ENCODE peak calls at places on chromosomes 11 and 22, in seven cellular contexts. I is H9, R is type B pancreatic cell, D is pancreas, C is fibroblast of lung, G is AG10803, E is Caco-2. M is an unnamed sample.

GRCh38 chr11:93741882-93742226 is 382 bp downstream of the C11orf54 start:
- DNase-seq in I (no peak), R (no peak), D (no peak), C (peak; percentile 67), G (peak; percentile 66), E (peak; percentile 88), M (no peak)

GRCh38 chr22:41094036-41094435 is 1.6 kb downstream of the EP300 start:
- DNase-seq in I (no peak), R (no peak), D (no peak), C (peak; percentile 40), G (peak; percentile 24), E (no peak), M (no peak)

GRCh38 chr11:45252134-45252856 is 33.8 kb downstream of the SYT13 start:
- DNase-seq in I (peak; percentile 92), R (peak; percentile 73), D (peak; percentile 85), C (peak; percentile 19), G (peak; percentile 49), E (peak; percentile 67), M (no peak)

GRCh38 chr11:95937358-95937757 is 13.5 kb upstream of the MTMR2 start:
- DNase-seq in I (no peak), R (no peak), D (no peak), C (peak; percentile 37), G (peak; percentile 29), E (no peak), M (no peak)

GRCh38 chr22:39991164-39991860 is 3.4 kb upstream of the FAM83F start:
- DNase-seq in I (no peak), R (no peak), D (no peak), C (no peak), G (no peak), E (no peak), M (no peak)

GRCh38 chr11:125242141-125242780 is 77.7 kb downstream of the PKNOX2 start:
- DNase-seq in I (no peak), R (no peak), D (no peak), C (no peak), G (no peak), E (no peak), M (no peak)

GRCh38 chr11:131980878-131981668 is 610.7 kb downstream of the NTM start:
- DNase-seq in I (no peak), R (no peak), D (no peak), C (no peak), G (peak; percentile 55), E (no peak), M (no peak)

GRCh38 chr11:3046190-3046589 is 11.0 kb downstream of the CARS1 start:
- DNase-seq in I (peak; percentile 50), R (no peak), D (peak; percentile 42), C (no peak), G (no peak), E (no peak), M (no peak)

GRCh38 chr22:27045103-27045940 is 387.9 kb downstream of the MIAT start:
- DNase-seq in I (no peak), R (no peak), D (no peak), C (peak; percentile 7), G (peak; percentile 46), E (no peak), M (no peak)

GRCh38 chr11:2860636-2861035 is 24.9 kb downstream of the CDKN1C start:
- DNase-seq in I (no peak), R (no peak), D (peak; percentile 45), C (peak; percentile 52), G (no peak), E (peak; percentile 70), M (no peak)

GRCh38 chr22:44389926-44390925 is 77.5 kb upstream of the SHISAL1 start:
- DNase-seq in I (no peak), R (no peak), D (no peak), C (no peak), G (no peak), E (peak; percentile 7), M (no peak)

GRCh38 chr22:47062126-47062525 is 299.7 kb downstream of the TBC1D22A start:
- DNase-seq in I (peak; percentile 15), R (no peak), D (peak; percentile 68), C (no peak), G (no peak), E (peak; percentile 4), M (no peak)

GRCh38 chr22:45218974-45219373 is 21.7 kb downstream of the KIAA0930 start:
- DNase-seq in I (no peak), R (no peak), D (no peak), C (no peak), G (peak; percentile 38), E (no peak), M (no peak)

GRCh38 chr11:17779861-17780594 is 45.4 kb downstream of the KCNC1 start:
- DNase-seq in I (no peak), R (no peak), D (no peak), C (no peak), G (no peak), E (no peak), M (no peak)

GRCh38 chr22:26471522-26471921 is 12.1 kb downstream of the HPS4 start:
- DNase-seq in I (no peak), R (no peak), D (no peak), C (peak; percentile 29), G (peak; percentile 76), E (no peak), M (no peak)

GRCh38 chr22:16654882-16655281 is 62.3 kb upstream of the CCT8L2 start:
- DNase-seq in I (no peak), R (no peak), D (no peak), C (no peak), G (no peak), E (no peak), M (no peak)

GRCh38 chr11:57775474-57775873 is 13.9 kb downstream of the CTNND1 start:
- DNase-seq in I (no peak), R (no peak), D (no peak), C (no peak), G (no peak), E (no peak), M (no peak)

GRCh38 chr11:133836076-133836548 is 9.2 kb downstream of the SPATA19 start:
- DNase-seq in I (no peak), R (no peak), D (no peak), C (no peak), G (no peak), E (no peak), M (no peak)

GRCh38 chr11:133833101-133833898 is 12.0 kb downstream of the SPATA19 start:
- DNase-seq in I (no peak), R (no peak), D (peak; percentile 76), C (no peak), G (no peak), E (no peak), M (peak; percentile 84)

GRCh38 chr11:133834399-133835257 is 10.7 kb downstream of the SPATA19 start:
- DNase-seq in I (no peak), R (no peak), D (no peak), C (no peak), G (no peak), E (no peak), M (peak; percentile 57)

GRCh38 chr11:133833899-133834296 is 11.4 kb downstream of the SPATA19 start:
- DNase-seq in I (no peak), R (no peak), D (no peak), C (no peak), G (no peak), E (no peak), M (peak; percentile 64)

DNA sequence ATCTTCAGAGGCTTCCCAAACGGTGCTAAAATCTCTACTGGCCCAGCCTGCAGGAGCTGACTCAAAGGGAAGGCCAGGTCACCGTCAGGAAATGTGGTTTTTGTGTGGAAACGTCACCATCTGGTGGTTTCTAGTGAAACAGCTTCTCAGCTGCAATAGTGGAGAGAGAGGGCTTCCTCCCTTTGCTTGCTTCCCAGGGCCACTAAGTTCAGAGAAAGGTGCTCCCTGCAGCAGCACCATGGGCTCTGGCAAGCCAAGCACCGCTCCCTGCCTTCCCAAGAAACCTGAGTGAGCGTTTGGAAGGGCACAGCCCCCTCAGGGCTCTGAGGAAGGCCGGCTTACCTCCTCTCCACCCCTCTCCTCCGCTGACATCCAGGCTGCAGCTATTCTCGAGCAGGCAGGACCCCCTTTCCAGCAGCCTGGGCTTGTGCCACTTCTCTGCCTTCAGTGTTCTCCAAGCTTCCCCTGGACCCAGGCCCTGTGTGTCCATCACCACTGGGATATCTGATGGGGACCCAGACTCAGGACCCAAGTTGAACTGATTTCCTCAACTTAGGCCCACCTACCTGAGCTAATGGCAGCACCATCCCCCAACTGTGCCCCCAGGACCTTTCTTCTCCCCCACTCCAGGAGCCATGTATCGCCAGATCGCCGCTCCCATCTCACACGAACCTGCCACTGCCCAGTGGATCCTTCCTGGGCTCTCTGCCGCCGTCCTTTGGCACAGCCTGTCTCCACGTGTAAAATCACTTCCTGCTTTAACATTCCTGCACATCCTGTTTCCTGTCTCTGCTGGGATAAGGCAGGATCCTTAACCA is 9.8 kb downstream of the SPATA19 start:
- DNase-seq in I (peak; percentile 82), R (no peak), D (no peak), C (peak; percentile 50), G (peak; percentile 50), E (peak; percentile 76), M (peak; percentile 77)
- TF ChIP-seq CTCF in I (peak; percentile 83), R (peak; percentile 85), D (peak; percentile 19), C (peak; percentile 55), G (peak; percentile 69), E (peak; percentile 81), M (peak; percentile 66)

GRCh38 chr11:70145025-70145529 is 58.0 kb upstream of the FADD start:
- DNase-seq in I (no peak), R (no peak), D (no peak), C (no peak), G (no peak), E (no peak), M (no peak)
- TF ChIP-seq CTCF in I (no peak), R (no peak), D (no peak), C (no peak), G (no peak), E (no peak), M (no peak)

DNA sequence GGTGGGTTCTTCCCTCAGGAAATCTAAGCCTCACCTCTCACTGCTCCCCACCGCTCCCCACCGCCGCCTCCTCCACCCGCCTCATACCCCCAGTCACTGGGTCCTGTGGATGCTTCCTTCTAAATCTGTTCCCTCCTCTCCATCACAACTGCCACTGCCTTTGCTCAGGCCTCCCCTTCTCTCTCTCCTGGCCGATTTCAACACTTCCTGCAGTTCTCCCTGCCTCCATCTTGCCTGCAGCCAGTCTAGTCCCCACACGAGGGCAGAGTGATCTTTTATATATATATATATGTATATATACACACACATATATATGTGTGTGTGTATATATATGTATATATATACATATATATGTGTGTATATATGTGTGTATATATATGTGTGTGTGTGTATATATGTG is 27.8 kb downstream of the CREB3L1 start:
- DNase-seq in I (no peak), R (no peak), D (no peak), C (peak; percentile 60), G (no peak), E (no peak), M (no peak)
- TF ChIP-seq CTCF in I (no peak), R (peak; percentile 17), D (no peak), C (peak; percentile 38), G (peak; percentile 30), E (no peak), M (no peak)

GRCh38 chr11:1852885-1853284 is at the start of gene LSP1:
- DNase-seq in I (no peak), R (no peak), D (peak; percentile 77), C (no peak), G (no peak), E (no peak), M (no peak)

GRCh38 chr11:1852271-1852877 is 510 bp upstream of the LSP1 start:
- DNase-seq in I (no peak), R (no peak), D (no peak), C (no peak), G (no peak), E (no peak), M (no peak)

GRCh38 chr11:1854949-1855885 is 2.3 kb downstream of the LSP1 start:
- DNase-seq in I (no peak), R (no peak), D (peak; percentile 76), C (no peak), G (no peak), E (no peak), M (no peak)

GRCh38 chr11:1854132-1854948 is 1.5 kb downstream of the LSP1 start:
- DNase-seq in I (no peak), R (no peak), D (peak; percentile 55), C (no peak), G (no peak), E (no peak), M (no peak)

GRCh38 chr11:1853376-1854131 is 670 bp downstream of the LSP1 start:
- DNase-seq in I (no peak), R (no peak), D (peak; percentile 73), C (no peak), G (no peak), E (no peak), M (no peak)
- TF ChIP-seq CTCF in I (no peak), R (no peak), D (no peak), C (no peak), G (no peak), E (no peak), M (no peak)

M was measured in osteocyte.